ENCODE peak calls at places on chromosomes 4 and X, in four cellular contexts. Z is GM13977, K is SK-N-SH, Q is pancreas. H is an unnamed sample.
A peak's percentile ranks its signal among the peaks of the same experiment; 100 is the strongest.

GRCh38 chrX:102042706-102043325 is 82.7 kb upstream of the TCEAL2 start:
- DNase-seq in Z (no peak), K (no peak), Q (no peak), H (no peak)

GRCh38 chr4:156194896-156195295 is 241.2 kb upstream of the CTSO start:
- DNase-seq in Z (no peak), K (no peak), Q (no peak), H (no peak)

GRCh38 chr4:118400362-118400761 is 47.6 kb upstream of the PRSS12 start:
- DNase-seq in Z (no peak), K (no peak), Q (no peak), H (no peak)

GRCh38 chr4:135418353-135418752 is 1216.8 kb upstream of the PABPC4L start:
- DNase-seq in Z (peak; percentile 12), K (peak; percentile 10), Q (no peak), H (peak; percentile 5)

GRCh38 chrX:104921606-104922205 is 298.8 kb downstream of the TEX13A start:
- DNase-seq in Z (no peak), K (no peak), Q (no peak), H (no peak)

GRCh38 chr4:149113804-149114430 is 671.7 kb upstream of the NR3C2 start:
- DNase-seq in Z (no peak), K (no peak), Q (no peak), H (no peak)

GRCh38 chr4:140049924-140050681 is 103.9 kb downstream of the MAML3 start:
- DNase-seq in Z (peak; percentile 20), K (peak; percentile 61), Q (no peak), H (peak; percentile 32)

GRCh38 chr4:142331132-142331531 is 515.0 kb downstream of the INPP4B start:
- DNase-seq in Z (no peak), K (no peak), Q (peak; percentile 7), H (no peak)

GRCh38 chr4:143021384-143021783 is 163.3 kb upstream of the USP38 start:
- DNase-seq in Z (peak; percentile 24), K (no peak), Q (no peak), H (peak; percentile 41)

GRCh38 chrX:53288173-53288572 is 6.8 kb upstream of the IQSEC2 start:
- DNase-seq in Z (no peak), K (peak; percentile 81), Q (no peak), H (no peak)

GRCh38 chr4:139978692-139979091 is 175.3 kb downstream of the MAML3 start:
- DNase-seq in Z (peak; percentile 48), K (no peak), Q (no peak), H (peak; percentile 46)

GRCh38 chrX:23195097-23195496 is 139.6 kb upstream of the PTCHD1 start:
- DNase-seq in Z (no peak), K (peak; percentile 5), Q (no peak), H (no peak)

GRCh38 chr4:177566691-177567090 is 124.5 kb upstream of the AGA start:
- DNase-seq in Z (no peak), K (no peak), Q (no peak), H (no peak)

GRCh38 chr4:183838987-183839712 is 66.0 kb upstream of the STOX2 start:
- DNase-seq in Z (no peak), K (peak; percentile 56), Q (no peak), H (no peak)
- TF ChIP-seq CTCF in Z (no peak), K (peak; percentile 33), Q (no peak), H (no peak)

GRCh38 chrX:54481751-54482150 is 14.3 kb downstream of the FGD1 start:
- DNase-seq in Z (no peak), K (peak; percentile 51), Q (no peak), H (no peak)
- TF ChIP-seq CTCF in Z (no peak), K (no peak), Q (no peak), H (no peak)

DNA sequence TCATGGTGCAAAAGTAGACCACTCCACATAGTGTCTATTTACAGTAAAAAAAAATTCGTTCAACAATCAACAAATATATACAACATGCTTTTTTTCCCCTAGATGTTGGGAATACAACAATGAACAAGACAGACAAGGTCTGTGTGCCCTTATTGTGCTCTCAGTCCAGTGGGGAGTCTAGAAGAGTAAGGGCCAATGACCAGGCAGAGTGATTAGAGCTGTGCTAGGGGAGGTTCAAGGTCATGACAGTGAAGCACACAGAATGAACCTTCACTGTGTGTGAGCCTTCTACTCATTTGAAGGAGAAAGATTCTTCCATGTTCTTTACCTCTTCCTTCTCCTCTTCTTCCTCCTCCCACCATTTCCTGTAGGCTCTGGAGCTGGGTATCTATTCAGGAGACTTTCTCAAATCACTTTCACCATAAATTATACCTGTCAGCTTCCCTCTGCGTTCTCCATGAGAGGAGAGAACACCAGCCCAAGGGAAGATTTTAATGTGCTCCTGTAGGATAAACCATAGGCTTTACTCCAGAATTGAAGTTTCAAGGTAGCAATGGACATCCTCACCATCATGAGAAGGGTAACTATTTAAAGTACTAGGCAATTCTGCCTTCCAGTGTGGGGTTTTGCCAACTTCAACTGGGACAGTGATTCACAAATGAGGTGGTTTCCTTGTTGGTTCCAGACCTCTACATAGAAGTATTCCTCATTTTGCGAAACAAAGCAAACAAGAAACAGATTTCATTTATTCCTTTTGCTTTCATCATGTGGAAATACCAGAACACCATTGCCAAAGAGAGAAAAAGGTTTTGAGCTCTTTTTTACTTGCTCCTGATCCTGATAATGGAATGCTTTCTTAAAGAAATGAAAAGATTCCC is 246.9 kb upstream of the GPC4 start:
- DNase-seq in Z (no peak), K (no peak), Q (no peak), H (no peak)
- TF ChIP-seq CTCF in Z (no peak), K (no peak), Q (no peak), H (no peak)

GRCh38 chrX:87664381-87664780 is 146.8 kb downstream of the KLHL4 start:
- DNase-seq in Z (peak; percentile 7), K (peak; percentile 2), Q (no peak), H (peak; percentile 9)
- TF ChIP-seq CTCF in Z (peak; percentile 47), K (peak; percentile 69), Q (peak; percentile 37), H (no peak)

GRCh38 chrX:115679460-115679859 is 118.5 kb downstream of the PLS3 start:
- DNase-seq in Z (peak; percentile 34), K (peak; percentile 61), Q (no peak), H (peak; percentile 39)
- TF ChIP-seq CTCF in Z (peak; percentile 16), K (peak; percentile 61), Q (no peak), H (peak; percentile 15)

GRCh38 chr4:153560918-153561317 is 94.8 kb downstream of the TMEM131L start:
- DNase-seq in Z (no peak), K (no peak), Q (no peak), H (no peak)
- TF ChIP-seq CTCF in Z (no peak), K (no peak), Q (no peak), H (no peak)

DNA sequence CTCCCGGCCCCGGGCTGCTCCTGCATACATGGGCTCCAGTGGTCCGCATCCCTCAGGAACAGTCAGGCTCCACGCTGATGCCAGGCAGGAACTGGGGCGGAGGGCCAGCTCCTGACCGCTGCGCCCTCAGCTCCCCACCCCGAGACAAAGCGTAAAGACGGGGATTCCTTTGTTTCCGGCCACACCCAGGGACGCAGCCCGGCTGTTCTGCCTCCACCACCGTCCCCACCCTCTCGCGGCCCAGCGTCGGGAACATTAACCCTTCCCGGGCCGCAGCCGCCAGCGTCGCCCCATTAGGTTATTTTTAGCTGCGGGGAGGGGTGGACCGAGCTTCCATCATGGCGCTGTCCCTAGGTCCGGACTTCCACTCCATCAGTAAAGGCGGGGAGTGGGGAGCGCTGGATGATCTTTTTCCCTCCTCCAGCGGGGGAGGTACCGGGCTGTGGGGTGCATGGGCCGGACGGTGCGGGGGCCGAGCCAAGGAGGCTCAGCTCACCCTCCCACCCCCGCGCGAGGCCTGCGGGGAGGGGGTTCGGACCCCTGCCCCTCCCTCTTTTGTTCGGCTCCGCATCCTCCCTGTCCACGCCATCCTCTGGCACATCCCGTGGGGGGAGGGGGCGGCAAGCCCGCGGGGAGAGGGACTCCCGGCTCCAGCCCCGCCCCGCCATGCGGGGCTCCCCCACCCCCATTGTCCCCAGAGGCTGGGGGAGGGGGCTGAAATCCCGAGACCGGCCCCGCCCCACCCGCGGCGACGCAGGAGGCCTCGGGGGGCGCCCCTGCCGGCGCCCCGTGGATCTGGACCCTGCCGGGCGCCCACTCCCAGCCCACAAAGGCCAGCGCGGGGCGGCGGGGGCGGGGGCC is 5.3 kb downstream of the CRMP1 start:
- DNase-seq in Z (no peak), K (peak; percentile 84), Q (no peak), H (no peak)
- TF ChIP-seq CTCF in Z (no peak), K (no peak), Q (no peak), H (no peak)

GRCh38 chr4:102263024-102263787 is 82.1 kb downstream of the SLC39A8 start:
- DNase-seq in Z (peak; percentile 57), K (peak; percentile 48), Q (no peak), H (peak; percentile 41)
- TF ChIP-seq CTCF in Z (peak; percentile 62), K (peak; percentile 76), Q (no peak), H (peak; percentile 27)

GRCh38 chr4:89837385-89837995 is 529 bp upstream of the SNCA start:
- DNase-seq in Z (peak; percentile 51), K (peak; percentile 54), Q (no peak), H (peak; percentile 45)
- TF ChIP-seq CTCF in Z (no peak), K (peak; percentile 41), Q (no peak), H (no peak)

GRCh38 chr4:74531952-74532794 is 87.2 kb downstream of the AREG start:
- DNase-seq in Z (peak; percentile 9), K (peak; percentile 0), Q (no peak), H (peak; percentile 5)
- TF ChIP-seq CTCF in Z (peak; percentile 60), K (peak; percentile 54), Q (no peak), H (peak; percentile 41)